ENCODE peak calls at places on chromosomes 13 and 19, in seven cellular contexts. One of them, this sample, is unnamed.

GRCh38 chr19:12792048-12792852 is 964 bp downstream of the JUNB start:
- DNase-seq in lower lobe of right lung: peak; percentile 90
- DNase-seq in pancreas: peak; percentile 77
- DNase-seq in AG04450: no peak
- DNase-seq in IMR-90: peak; percentile 55
- DNase-seq in CD8-positive, alpha-beta memory T cell: peak; percentile 72
- DNase-seq in tibial nerve: no peak
- DNase-seq in this sample: peak; percentile 77

GRCh38 chr19:55247621-55248099 is 11.2 kb downstream of the PPP6R1 start:
- DNase-seq in lower lobe of right lung: peak; percentile 86
- DNase-seq in pancreas: no peak
- DNase-seq in AG04450: no peak
- DNase-seq in IMR-90: no peak
- DNase-seq in CD8-positive, alpha-beta memory T cell: no peak
- DNase-seq in tibial nerve: no peak
- DNase-seq in this sample: peak; percentile 50

GRCh38 chr13:41854758-41855157 is 106.2 kb downstream of the VWA8 start:
- DNase-seq in lower lobe of right lung: no peak
- DNase-seq in pancreas: no peak
- DNase-seq in AG04450: no peak
- DNase-seq in IMR-90: peak; percentile 54
- DNase-seq in CD8-positive, alpha-beta memory T cell: no peak
- DNase-seq in tibial nerve: no peak
- DNase-seq in this sample: no peak

GRCh38 chr13:78655007-78655406 is 3.9 kb downstream of the OBI1 start:
- DNase-seq in lower lobe of right lung: no peak
- DNase-seq in pancreas: no peak
- DNase-seq in AG04450: no peak
- DNase-seq in IMR-90: no peak
- DNase-seq in CD8-positive, alpha-beta memory T cell: no peak
- DNase-seq in tibial nerve: no peak
- DNase-seq in this sample: no peak

GRCh38 chr19:10388957-10389356 is 8.6 kb upstream of the TYK2 start:
- DNase-seq in lower lobe of right lung: peak; percentile 87
- DNase-seq in pancreas: peak; percentile 72
- DNase-seq in AG04450: peak; percentile 50
- DNase-seq in IMR-90: peak; percentile 71
- DNase-seq in CD8-positive, alpha-beta memory T cell: peak; percentile 67
- DNase-seq in tibial nerve: peak; percentile 99
- DNase-seq in this sample: peak; percentile 97

GRCh38 chr13:113562866-113563265 is 21.7 kb upstream of the TFDP1 start:
- DNase-seq in lower lobe of right lung: peak; percentile 9
- DNase-seq in pancreas: no peak
- DNase-seq in AG04450: no peak
- DNase-seq in IMR-90: no peak
- DNase-seq in CD8-positive, alpha-beta memory T cell: no peak
- DNase-seq in tibial nerve: no peak
- DNase-seq in this sample: no peak

GRCh38 chr19:37218592-37218935 is 550 bp downstream of the ZNF383 start:
- DNase-seq in lower lobe of right lung: no peak
- DNase-seq in pancreas: no peak
- DNase-seq in AG04450: no peak
- DNase-seq in IMR-90: peak; percentile 39
- DNase-seq in CD8-positive, alpha-beta memory T cell: no peak
- DNase-seq in tibial nerve: no peak
- DNase-seq in this sample: no peak

GRCh38 chr13:38202730-38203129 is 146.9 kb upstream of the UFM1 start:
- DNase-seq in lower lobe of right lung: no peak
- DNase-seq in pancreas: no peak
- DNase-seq in AG04450: no peak
- DNase-seq in IMR-90: peak; percentile 2
- DNase-seq in CD8-positive, alpha-beta memory T cell: no peak
- DNase-seq in tibial nerve: no peak
- DNase-seq in this sample: no peak

GRCh38 chr19:591099-591958 is 1.6 kb downstream of the HCN2 start:
- DNase-seq in lower lobe of right lung: no peak
- DNase-seq in pancreas: no peak
- DNase-seq in AG04450: no peak
- DNase-seq in IMR-90: no peak
- DNase-seq in CD8-positive, alpha-beta memory T cell: no peak
- DNase-seq in tibial nerve: no peak
- DNase-seq in this sample: no peak

GRCh38 chr13:45615501-45616101 is at the start of gene ERICH6B:
- DNase-seq in lower lobe of right lung: no peak
- DNase-seq in pancreas: no peak
- DNase-seq in AG04450: no peak
- DNase-seq in IMR-90: peak; percentile 7
- DNase-seq in CD8-positive, alpha-beta memory T cell: no peak
- DNase-seq in tibial nerve: peak; percentile 14
- DNase-seq in this sample: no peak

GRCh38 chr19:48445606-48446481 is at the start of gene GRWD1:
- DNase-seq in lower lobe of right lung: peak; percentile 94
- DNase-seq in pancreas: peak; percentile 91
- DNase-seq in AG04450: peak; percentile 81
- DNase-seq in IMR-90: peak; percentile 94
- DNase-seq in CD8-positive, alpha-beta memory T cell: peak; percentile 92
- DNase-seq in tibial nerve: peak; percentile 88
- DNase-seq in this sample: peak; percentile 97

DNA sequence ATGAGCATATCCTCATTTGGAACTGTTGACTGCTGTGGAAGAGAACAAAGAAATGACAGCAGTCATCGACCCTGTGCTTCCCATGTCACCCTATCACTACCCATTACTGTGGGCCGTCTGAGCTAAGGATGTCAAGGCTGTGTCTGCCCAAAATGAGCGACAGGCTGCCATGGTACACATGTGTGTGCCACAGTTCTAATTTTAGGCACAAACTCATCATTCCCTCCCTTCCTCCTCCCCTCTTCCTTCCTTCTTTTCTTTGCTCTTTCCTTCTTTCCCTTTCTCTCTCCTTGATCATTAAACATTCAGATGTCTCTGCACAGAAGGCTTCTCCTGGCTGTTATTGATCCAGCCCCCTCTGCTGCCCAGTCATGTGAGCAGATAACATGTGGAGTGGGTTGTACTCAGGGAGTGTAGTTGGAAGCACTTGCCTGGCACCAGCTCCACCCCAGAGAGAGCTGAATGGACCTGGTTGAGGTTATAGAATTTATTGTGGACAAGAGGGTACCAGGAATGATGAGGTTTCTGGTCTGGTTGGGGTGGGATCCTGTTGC is 6.3 kb downstream of the FGF9 start:
- DNase-seq in lower lobe of right lung: no peak
- DNase-seq in pancreas: no peak
- DNase-seq in AG04450: no peak
- DNase-seq in IMR-90: no peak
- DNase-seq in CD8-positive, alpha-beta memory T cell: no peak
- DNase-seq in tibial nerve: no peak
- DNase-seq in this sample: no peak
- H3K27ac ChIP-seq in lower lobe of right lung: no peak overlapping the region
- H3K27ac ChIP-seq in pancreas: no peak overlapping the region
- H3K27ac ChIP-seq in AG04450: no peak overlapping the region
- H3K27ac ChIP-seq in IMR-90: no peak overlapping the region
- H3K27ac ChIP-seq in CD8-positive, alpha-beta memory T cell: no peak overlapping the region
- H3K27ac ChIP-seq in tibial nerve: no peak overlapping the region
- H3K27ac ChIP-seq in this sample: no peak overlapping the region

DNA sequence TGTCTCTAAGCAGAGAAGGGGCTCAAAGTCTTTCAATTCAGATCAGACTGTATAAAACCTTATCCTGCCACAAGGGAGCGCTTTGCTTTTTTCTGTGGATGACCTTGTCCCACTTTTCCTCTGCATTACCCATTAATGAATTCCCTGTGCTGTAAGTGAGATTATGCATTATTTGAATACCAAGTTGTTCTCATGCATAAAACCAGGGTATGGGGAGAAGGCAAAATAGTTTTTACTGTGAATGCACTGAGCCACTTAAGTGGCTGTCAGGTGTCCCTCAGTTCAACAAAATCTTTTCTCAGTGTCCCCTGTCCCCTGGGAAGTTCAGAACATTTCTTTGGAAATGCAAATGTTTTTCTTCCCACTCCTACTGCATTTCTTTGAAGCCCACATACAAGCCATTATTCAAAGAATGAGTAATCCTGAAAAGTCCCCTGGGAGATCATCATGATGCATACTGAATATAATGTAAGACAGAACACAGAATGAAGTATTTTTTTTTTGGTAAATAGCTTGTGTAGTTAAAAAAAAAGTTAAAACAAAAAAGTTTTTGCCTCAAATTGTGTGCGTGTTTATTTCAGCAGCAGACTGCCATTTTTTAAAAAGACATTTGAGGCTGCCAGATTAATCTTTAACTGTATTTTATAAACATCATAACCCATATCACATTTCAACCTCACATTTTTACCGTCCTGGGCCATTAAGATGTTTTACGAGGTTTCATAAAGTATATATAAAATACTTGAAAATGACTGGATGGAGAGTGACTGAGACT is 506.7 kb upstream of the PCDH9 start:
- DNase-seq in lower lobe of right lung: no peak
- DNase-seq in pancreas: no peak
- DNase-seq in AG04450: peak; percentile 37
- DNase-seq in IMR-90: peak; percentile 68
- DNase-seq in CD8-positive, alpha-beta memory T cell: no peak
- DNase-seq in tibial nerve: no peak
- DNase-seq in this sample: no peak
- H3K27ac ChIP-seq in lower lobe of right lung: no peak overlapping the region
- H3K27ac ChIP-seq in pancreas: no peak overlapping the region
- H3K27ac ChIP-seq in AG04450: peak overlapping the region; percentile 40
- H3K27ac ChIP-seq in IMR-90: no peak overlapping the region
- H3K27ac ChIP-seq in CD8-positive, alpha-beta memory T cell: no peak overlapping the region
- H3K27ac ChIP-seq in tibial nerve: no peak overlapping the region
- H3K27ac ChIP-seq in this sample: no peak overlapping the region

GRCh38 chr19:46118136-46118535 is 6.4 kb downstream of the IGFL3 start:
- DNase-seq in lower lobe of right lung: no peak
- DNase-seq in pancreas: no peak
- DNase-seq in AG04450: no peak
- DNase-seq in IMR-90: no peak
- DNase-seq in CD8-positive, alpha-beta memory T cell: no peak
- DNase-seq in tibial nerve: no peak
- DNase-seq in this sample: no peak

GRCh38 chr19:46112527-46112926 is 12.0 kb downstream of the IGFL3 start:
- DNase-seq in lower lobe of right lung: no peak
- DNase-seq in pancreas: no peak
- DNase-seq in AG04450: no peak
- DNase-seq in IMR-90: no peak
- DNase-seq in CD8-positive, alpha-beta memory T cell: no peak
- DNase-seq in tibial nerve: no peak
- DNase-seq in this sample: no peak

GRCh38 chr19:46116121-46116520 is 8.4 kb downstream of the IGFL3 start:
- DNase-seq in lower lobe of right lung: no peak
- DNase-seq in pancreas: no peak
- DNase-seq in AG04450: no peak
- DNase-seq in IMR-90: no peak
- DNase-seq in CD8-positive, alpha-beta memory T cell: no peak
- DNase-seq in tibial nerve: no peak
- DNase-seq in this sample: no peak

GRCh38 chr19:46113726-46114125 is 10.8 kb downstream of the IGFL3 start:
- DNase-seq in lower lobe of right lung: no peak
- DNase-seq in pancreas: no peak
- DNase-seq in AG04450: no peak
- DNase-seq in IMR-90: no peak
- DNase-seq in CD8-positive, alpha-beta memory T cell: no peak
- DNase-seq in tibial nerve: no peak
- DNase-seq in this sample: no peak

DNA sequence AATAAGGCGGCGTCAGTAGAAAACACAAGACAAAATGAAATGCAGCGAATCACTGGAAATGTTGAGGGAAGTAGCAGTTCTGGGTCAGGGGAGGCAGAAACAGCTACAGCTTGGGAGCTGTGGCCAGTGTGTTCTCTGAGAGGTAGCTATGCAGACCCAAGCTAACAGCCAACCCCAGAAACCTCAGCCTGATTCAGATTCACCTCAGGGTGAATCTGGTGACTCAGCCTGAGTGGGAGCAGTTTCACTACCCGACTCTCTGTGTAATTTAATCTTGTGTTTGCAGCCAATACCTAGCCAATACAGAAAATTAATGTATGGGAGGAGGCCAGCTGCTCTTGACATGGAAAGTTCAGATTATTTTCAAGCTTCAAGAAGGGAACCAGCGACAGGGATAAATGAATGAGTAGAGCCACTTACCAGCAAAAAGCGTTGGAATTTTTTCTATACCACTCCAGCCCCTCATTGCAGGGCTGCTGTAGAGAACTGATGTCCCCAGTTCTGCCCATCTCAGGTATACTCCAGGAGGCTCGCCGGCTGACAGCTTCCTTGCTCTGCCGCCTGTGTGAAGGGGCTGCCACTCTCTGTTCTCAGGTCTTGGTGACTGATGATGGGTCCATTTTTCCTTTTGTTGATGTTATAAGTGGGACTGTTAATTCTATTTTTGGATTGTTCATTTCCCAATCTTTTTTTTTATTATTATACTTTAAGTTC is 8.9 kb downstream of the IGFL3 start:
- DNase-seq in lower lobe of right lung: no peak
- DNase-seq in pancreas: no peak
- DNase-seq in AG04450: peak; percentile 39
- DNase-seq in IMR-90: peak; percentile 81
- DNase-seq in CD8-positive, alpha-beta memory T cell: no peak
- DNase-seq in tibial nerve: no peak
- DNase-seq in this sample: no peak
- H3K27ac ChIP-seq in lower lobe of right lung: no peak overlapping the region
- H3K27ac ChIP-seq in pancreas: no peak overlapping the region
- H3K27ac ChIP-seq in AG04450: peak overlapping the region; percentile 43
- H3K27ac ChIP-seq in IMR-90: no peak overlapping the region
- H3K27ac ChIP-seq in CD8-positive, alpha-beta memory T cell: no peak overlapping the region
- H3K27ac ChIP-seq in tibial nerve: no peak overlapping the region
- H3K27ac ChIP-seq in this sample: no peak overlapping the region

DNA sequence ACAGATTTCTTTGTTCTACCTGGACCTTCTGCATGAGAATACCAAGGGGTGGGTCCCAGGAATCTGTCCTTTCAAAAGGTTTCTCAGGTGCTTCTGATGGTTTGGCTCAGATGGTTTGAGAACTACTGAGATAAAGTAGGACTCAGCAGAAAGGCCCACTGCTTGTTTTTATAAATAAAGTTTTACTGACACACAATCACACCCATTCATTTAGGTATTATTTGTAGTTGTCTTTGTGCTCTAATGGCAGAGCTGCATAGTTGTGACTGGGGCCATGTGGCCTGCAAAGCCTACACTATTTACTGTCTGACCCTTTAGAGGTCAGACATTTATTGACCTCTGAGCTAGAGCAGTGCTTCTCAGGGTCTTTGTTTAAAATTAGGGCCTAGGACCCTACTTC is 17.6 kb downstream of the EDDM13 start:
- DNase-seq in lower lobe of right lung: no peak
- DNase-seq in pancreas: no peak
- DNase-seq in AG04450: no peak
- DNase-seq in IMR-90: no peak
- DNase-seq in CD8-positive, alpha-beta memory T cell: no peak
- DNase-seq in tibial nerve: no peak
- DNase-seq in this sample: no peak
- H3K27ac ChIP-seq in lower lobe of right lung: no peak overlapping the region
- H3K27ac ChIP-seq in pancreas: no peak overlapping the region
- H3K27ac ChIP-seq in AG04450: no peak overlapping the region
- H3K27ac ChIP-seq in IMR-90: no peak overlapping the region
- H3K27ac ChIP-seq in CD8-positive, alpha-beta memory T cell: no peak overlapping the region
- H3K27ac ChIP-seq in tibial nerve: no peak overlapping the region
- H3K27ac ChIP-seq in this sample: no peak overlapping the region

GRCh38 chr19:17333611-17334413 is 843 bp downstream of the ANO8 start:
- DNase-seq in lower lobe of right lung: no peak
- DNase-seq in pancreas: no peak
- DNase-seq in AG04450: peak; percentile 33
- DNase-seq in IMR-90: peak; percentile 80
- DNase-seq in CD8-positive, alpha-beta memory T cell: peak; percentile 59
- DNase-seq in tibial nerve: no peak
- DNase-seq in this sample: no peak
- H3K27ac ChIP-seq in lower lobe of right lung: peak overlapping the region; percentile 81
- H3K27ac ChIP-seq in pancreas: no peak overlapping the region
- H3K27ac ChIP-seq in AG04450: no peak overlapping the region
- H3K27ac ChIP-seq in IMR-90: peak overlapping the region; percentile 35
- H3K27ac ChIP-seq in CD8-positive, alpha-beta memory T cell: peak overlapping the region; percentile 74
- H3K27ac ChIP-seq in tibial nerve: peak overlapping the region; percentile 82
- H3K27ac ChIP-seq in this sample: peak overlapping the region; percentile 82

This sample was measured in Peyer's patch.